ENCODE peak calls at places on chromosomes 11 and 22, in four cellular contexts. K is HepG2, J is K562, V is GM12878. W is an unnamed sample.

GRCh38 chr11:10659339-10660216 is 34.0 kb downstream of the IRAG1 start:
- DNase-seq in K (peak), V (no peak), J (peak), W (peak)

GRCh38 chr11:1401656-1402221 is 12.0 kb downstream of the BRSK2 start:
- DNase-seq in K (peak), J (peak), V (no peak), W (peak)

GRCh38 chr11:2697871-2698270 is 1.9 kb downstream of the KCNQ1OT1 start:
- DNase-seq in J (no peak), K (no peak), V (no peak), W (no peak)

GRCh38 chr11:3194016-3194816 is 24.4 kb downstream of the MRGPRG start:
- DNase-seq in J (no peak), K (no peak), V (no peak), W (no peak)

GRCh38 chr22:36540867-36541642 is 12.1 kb upstream of the EIF3D start:
- DNase-seq in V (no peak), K (no peak), J (no peak), W (no peak)

GRCh38 chr11:55172734-55173415 is 89.1 kb upstream of the TRIM48 start:
- DNase-seq in K (no peak), J (no peak), V (no peak), W (no peak)

GRCh38 chr11:26201411-26201810 is 130.5 kb upstream of the ANO3 start:
- DNase-seq in K (no peak), V (no peak), J (no peak), W (no peak)

GRCh38 chr11:73521621-73522020 is 76.3 kb downstream of the FAM168A start:
- DNase-seq in J (no peak), V (peak), K (peak), W (no peak)

GRCh38 chr11:45278721-45279120 is 7.4 kb downstream of the SYT13 start:
- DNase-seq in K (no peak), J (no peak), V (no peak), W (no peak)

GRCh38 chr11:26188559-26188958 is 143.4 kb upstream of the ANO3 start:
- DNase-seq in J (no peak), K (no peak), V (no peak), W (no peak)

GRCh38 chr11:109309153-109309552 is 112.8 kb upstream of the C11orf87 start:
- DNase-seq in J (no peak), K (no peak), V (no peak), W (no peak)

GRCh38 chr11:1560618-1561251 is 11.3 kb downstream of the DUSP8 start:
- DNase-seq in V (no peak), J (no peak), K (no peak), W (no peak)

GRCh38 chr11:44972746-44973435 is 22.2 kb upstream of the TP53I11 start:
- DNase-seq in J (no peak), V (no peak), K (no peak), W (no peak)

GRCh38 chr22:27409299-27409698 is 392.3 kb downstream of the MN1 start:
- DNase-seq in K (peak), V (no peak), J (no peak), W (no peak)

GRCh38 chr11:71244116-71244815 is 8.1 kb downstream of the SHANK2 start:
- DNase-seq in J (no peak), K (no peak), V (no peak), W (no peak)

GRCh38 chr11:20000393-20001134 is 159.7 kb downstream of the DBX1 start:
- DNase-seq in K (peak), V (no peak), J (no peak), W (no peak)

GRCh38 chr11:76203937-76204336 is 2.4 kb downstream of the WNT11 start:
- DNase-seq in K (no peak), J (no peak), V (no peak), W (no peak)

GRCh38 chr22:49136816-49137180 is 690.9 kb downstream of the BRD1 start:
- DNase-seq in K (no peak), V (no peak), J (no peak), W (no peak)

GRCh38 chr11:9302448-9302847 is 11.9 kb downstream of the TMEM41B start:
- DNase-seq in V (no peak), J (no peak), K (no peak), W (no peak)

GRCh38 chr22:19109198-19110063 is 12.8 kb downstream of the DGCR2 start:
- DNase-seq in K (peak), J (no peak), V (peak), W (no peak)

GRCh38 chr11:119520400-119520799 is 97.4 kb upstream of the THY1 start:
- DNase-seq in V (no peak), J (no peak), K (no peak), W (no peak)

GRCh38 chr11:119519796-119520195 is 96.8 kb upstream of the THY1 start:
- DNase-seq in V (no peak), K (no peak), J (no peak), W (no peak)

GRCh38 chr11:119521551-119521950 is 98.6 kb upstream of the THY1 start:
- DNase-seq in J (no peak), V (no peak), K (no peak), W (no peak)

GRCh38 chr11:119520966-119521365 is 98.0 kb upstream of the THY1 start:
- DNase-seq in K (no peak), J (no peak), V (no peak), W (no peak)

GRCh38 chr11:119518746-119519382 is 95.9 kb upstream of the THY1 start:
- DNase-seq in K (no peak), V (no peak), J (peak), W (peak)
- TF ChIP-seq FOXM1 in K (no peak), V (no peak), J (no peak), W (no peak)

DNA sequence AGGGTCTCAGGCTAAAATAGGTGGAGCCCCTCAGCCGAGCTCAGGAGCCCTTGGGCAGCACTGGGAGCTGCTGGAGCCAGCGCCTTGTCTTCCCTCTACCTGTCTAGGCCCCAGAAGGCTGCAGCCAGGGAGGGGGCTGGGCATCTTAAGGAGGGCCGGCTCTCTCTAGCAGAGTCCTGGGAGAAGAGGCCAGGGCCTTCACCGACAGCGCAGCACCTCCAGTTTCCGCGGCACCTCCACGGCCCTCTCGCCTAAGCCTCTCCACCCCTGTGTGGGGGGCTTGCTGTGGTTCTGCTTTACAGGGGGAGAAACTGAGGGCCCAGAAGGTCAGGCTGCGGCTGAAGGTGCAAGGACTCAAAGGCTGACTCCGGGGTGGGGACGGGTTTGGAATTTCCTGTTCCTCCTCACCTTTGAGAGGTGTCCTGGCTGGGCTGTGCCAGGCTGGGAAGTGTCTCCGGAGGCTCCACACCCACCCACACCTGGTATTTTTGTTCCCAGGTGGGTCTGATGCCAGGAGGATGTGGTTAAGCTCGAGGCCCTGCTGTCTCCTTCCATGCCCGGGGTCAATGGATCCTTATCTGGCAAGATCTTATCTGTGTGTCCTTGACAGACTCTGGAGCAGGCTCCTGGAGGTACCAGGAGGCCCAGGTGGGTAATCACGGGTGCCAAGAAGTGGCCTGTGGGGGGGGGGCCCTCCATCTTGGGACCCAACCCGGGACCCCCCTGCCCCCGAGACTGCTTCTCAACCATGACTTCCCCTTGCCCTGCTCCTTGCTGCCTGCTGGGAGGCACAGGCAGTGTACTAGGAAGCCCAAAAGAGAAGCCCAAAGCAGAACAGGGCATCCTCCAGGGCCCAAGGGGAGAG is 95.3 kb upstream of the FGF3 start:
- DNase-seq in K (no peak), J (no peak), V (no peak), W (no peak)
- TF ChIP-seq FOXK2 in K (no peak), J (no peak), V (no peak), W (no peak)

GRCh38 chr11:29534831-29535230 is 482.0 kb downstream of the KCNA4 start:
- DNase-seq in K (no peak), J (no peak), V (no peak), W (no peak)

GRCh38 chr11:29527391-29527936 is 489.4 kb downstream of the KCNA4 start:
- DNase-seq in K (peak), V (no peak), J (no peak), W (no peak)

DNA sequence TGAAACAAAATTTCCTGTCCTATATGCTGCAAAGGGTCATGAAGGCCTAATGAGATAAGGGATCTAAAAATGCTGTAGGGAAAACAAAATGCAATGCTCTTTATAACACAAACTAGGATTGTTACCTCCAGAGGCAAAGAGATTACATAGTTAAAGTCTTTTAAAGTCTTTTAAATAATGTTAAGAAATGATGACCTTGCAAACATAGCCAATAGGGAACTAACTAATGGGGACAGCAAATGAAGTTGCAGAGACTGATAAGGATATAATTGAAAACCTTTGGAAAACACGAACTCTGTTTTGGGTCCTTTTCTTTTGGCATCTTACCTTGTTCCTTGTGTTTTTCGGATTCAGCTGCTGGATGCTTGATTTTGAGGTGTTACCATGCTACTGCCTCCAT is 485.9 kb downstream of the KCNA4 start:
- DNase-seq in V (no peak), K (no peak), J (no peak), W (no peak)
- TF ChIP-seq FOXM1 in V (no peak), K (no peak), J (no peak), W (no peak)

DNA sequence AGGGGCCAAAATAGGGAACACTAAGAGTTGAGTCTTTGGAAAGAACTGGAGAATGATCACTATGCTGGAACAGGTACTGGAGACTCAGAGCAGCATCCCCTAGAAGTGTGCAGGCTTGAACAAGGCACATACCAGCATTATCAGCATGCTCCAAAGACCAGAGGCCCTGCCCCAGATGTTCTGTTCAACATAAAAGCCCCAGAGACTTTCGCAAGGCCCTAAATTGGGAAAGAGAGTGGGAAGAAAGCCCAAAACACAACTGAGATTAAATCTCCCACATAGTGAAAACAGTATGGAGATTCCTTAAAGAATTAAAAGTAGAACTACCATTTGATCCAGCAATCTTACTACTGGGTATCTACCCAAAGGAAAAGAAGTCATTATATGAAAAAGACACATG is 9.4 kb downstream of the CNGA4 start:
- DNase-seq in V (no peak), K (no peak), J (no peak), W (no peak)
- TF ChIP-seq FOXK2 in V (no peak), K (no peak), J (no peak), W (no peak)

GRCh38 chr11:96942855-96943254 is 553.0 kb downstream of the JRKL start:
- DNase-seq in V (no peak), J (no peak), K (no peak), W (no peak)
- TF ChIP-seq FOXM1 in V (no peak), J (no peak), K (no peak), W (no peak)

DNA sequence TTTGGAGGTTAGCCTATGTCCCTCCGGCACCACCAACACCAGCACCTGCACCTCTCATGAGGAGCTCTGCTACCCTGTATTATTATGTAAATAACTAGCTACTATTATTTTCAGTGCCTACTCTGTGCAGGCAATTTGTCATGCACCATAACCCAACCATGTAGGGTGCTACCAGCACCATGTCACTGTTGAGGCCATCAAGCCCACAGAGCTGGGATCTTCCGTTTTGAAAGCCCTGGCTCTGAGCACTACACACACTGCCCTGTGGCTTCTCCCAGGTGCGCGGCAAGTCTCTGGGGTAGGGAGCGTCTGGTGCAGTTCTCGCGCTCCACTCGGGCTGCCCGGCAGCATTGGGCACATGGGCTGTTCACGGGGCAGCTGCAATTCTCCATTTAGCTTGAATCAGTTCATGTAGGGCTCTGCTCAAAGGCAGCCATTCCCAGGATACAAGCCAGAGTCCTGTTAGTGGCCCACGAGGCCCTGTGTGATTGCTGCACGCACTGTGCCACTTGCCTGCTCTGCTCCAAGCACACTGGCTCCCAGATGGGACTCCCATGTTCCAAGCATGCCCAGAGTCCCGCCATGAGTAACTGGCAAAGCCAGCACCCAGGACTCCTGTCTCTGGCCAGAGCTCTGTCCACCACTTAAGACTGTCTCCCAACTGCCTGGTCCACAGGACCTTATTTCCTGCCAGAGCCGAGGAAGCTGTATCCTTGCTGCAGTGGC is 42.5 kb upstream of the CDON start:
- DNase-seq in J (no peak), V (no peak), K (no peak), W (no peak)
- TF ChIP-seq FOXK2 in J (no peak), V (no peak), K (no peak), W (no peak)

GRCh38 chr11:133980665-133981064 is 23.9 kb upstream of the IGSF9B start:
- DNase-seq in K (no peak), J (no peak), V (no peak), W (no peak)

GRCh38 chr11:133981156-133981555 is 24.4 kb upstream of the IGSF9B start:
- DNase-seq in K (no peak), V (no peak), J (no peak), W (no peak)

GRCh38 chr11:133978816-133979215 is 22.0 kb upstream of the IGSF9B start:
- DNase-seq in J (no peak), V (no peak), K (no peak), W (no peak)

GRCh38 chr11:133974836-133975235 is 18.1 kb upstream of the IGSF9B start:
- DNase-seq in V (no peak), J (no peak), K (no peak), W (no peak)

DNA sequence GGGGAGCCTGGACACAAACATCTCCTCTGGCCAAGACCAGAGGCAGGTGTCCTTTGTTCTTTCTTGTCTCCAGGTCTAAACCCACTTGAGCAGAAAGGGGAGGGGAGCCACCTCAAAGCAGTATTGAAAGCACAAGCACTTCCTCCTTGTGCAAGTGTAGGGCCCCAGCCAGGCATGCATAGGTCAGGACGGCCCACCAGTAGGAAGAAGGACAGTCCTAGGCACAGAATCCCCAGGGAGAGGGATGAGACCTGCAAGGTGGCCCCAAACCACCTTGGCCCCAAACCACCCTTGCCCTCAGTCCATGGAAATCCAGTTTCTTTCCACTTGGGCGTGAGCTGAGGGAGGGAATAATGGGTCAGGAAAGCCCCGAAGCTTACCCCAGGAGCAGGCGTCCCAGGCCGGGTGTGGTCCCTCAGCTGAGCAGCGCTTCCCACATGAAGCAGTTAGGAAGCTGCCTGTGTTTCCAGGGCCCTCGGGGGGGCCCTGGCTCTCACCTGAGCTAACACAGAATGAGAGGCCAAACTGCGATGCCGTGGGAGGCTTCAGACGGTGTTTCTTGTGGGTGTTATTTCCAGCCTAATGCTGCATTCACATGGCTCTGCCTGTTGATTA is 20.4 kb upstream of the IGSF9B start:
- DNase-seq in J (no peak), K (no peak), V (peak), W (no peak)
- TF ChIP-seq FOXM1 in J (no peak), K (no peak), V (no peak), W (no peak)

W was measured in HEK293T.